ENCODE peak calls at places on chromosomes 4 and X, in six cellular contexts. B, U, Z, P, J and V are unnamed samples. For H3K27me3, the result is how much of the 10 kb centered on the place peaks cover.

GRCh38 chrX:41881166-41881565 is 42.2 kb downstream of the CASK start:
- DNase-seq in B (no peak), U (no peak), Z (no peak), P (no peak), J (no peak), V (no peak)

GRCh38 chr4:156820931-156821330 is 150.7 kb downstream of the PDGFC start:
- DNase-seq in B (no peak), U (no peak), Z (no peak), P (no peak), J (no peak), V (no peak)

GRCh38 chr4:51923343-51923742 is 80.4 kb downstream of the DCUN1D4 start:
- DNase-seq in B (no peak), U (no peak), Z (no peak), P (no peak), J (no peak), V (no peak)

GRCh38 chrX:53556868-53557267 is 122.7 kb upstream of the HSD17B10 start:
- DNase-seq in B (no peak), U (no peak), Z (no peak), P (no peak), J (no peak), V (no peak)

GRCh38 chr4:40702800-40703151 is 47.0 kb upstream of the NSUN7 start:
- DNase-seq in B (no peak), U (no peak), Z (no peak), P (no peak), J (no peak), V (no peak)

GRCh38 chr4:108276690-108277089 is 108.0 kb upstream of the LEF1 start:
- DNase-seq in B (no peak), U (no peak), Z (no peak), P (no peak), J (no peak), V (no peak)

GRCh38 chrX:132375941-132376340 is 112.9 kb downstream of the MBNL3 start:
- DNase-seq in B (peak), U (peak), Z (no peak), P (no peak), J (peak), V (no peak)

GRCh38 chr4:94548571-94548970 is 96.8 kb downstream of the PDLIM5 start:
- DNase-seq in B (peak), U (no peak), Z (peak), P (no peak), J (peak), V (no peak)

GRCh38 chr4:98374643-98375042 is 113.5 kb downstream of the RAP1GDS1 start:
- DNase-seq in B (no peak), U (no peak), Z (no peak), P (no peak), J (no peak), V (no peak)

GRCh38 chrX:13197961-13198761 is 121.7 kb downstream of the ATXN3L start:
- DNase-seq in B (no peak), U (no peak), Z (no peak), P (no peak), J (no peak), V (peak)

GRCh38 chr4:617644-618330 is 7.6 kb upstream of the PDE6B start:
- DNase-seq in B (no peak), U (no peak), Z (no peak), P (no peak), J (no peak), V (peak)

GRCh38 chr4:2837904-2838496 is 5.6 kb upstream of the ADD1 start:
- DNase-seq in B (no peak), U (peak), Z (no peak), P (no peak), J (peak), V (no peak)

GRCh38 chrX:118350715-118351114 is 4.8 kb downstream of the WDR44 start:
- DNase-seq in B (no peak), U (no peak), Z (no peak), P (no peak), J (no peak), V (no peak)

GRCh38 chr4:33068539-33068938 is 2348.4 kb downstream of the PCDH7 start:
- DNase-seq in B (no peak), U (no peak), Z (no peak), P (no peak), J (no peak), V (no peak)

GRCh38 chr4:87896020-87896621 is 63.4 kb downstream of the MEPE start:
- DNase-seq in B (no peak), U (no peak), Z (no peak), P (no peak), J (peak), V (peak)

GRCh38 chr4:106583567-106583966 is 215.0 kb upstream of the GIMD1 start:
- DNase-seq in B (no peak), U (no peak), Z (no peak), P (no peak), J (peak), V (no peak)

GRCh38 chr4:112140536-112140935 is 4.7 kb upstream of the FAM241A start:
- DNase-seq in B (no peak), U (no peak), Z (no peak), P (no peak), J (no peak), V (no peak)

GRCh38 chr4:12636191-12636590 is 847.9 kb downstream of the RAB28 start:
- DNase-seq in B (no peak), U (no peak), Z (no peak), P (no peak), J (no peak), V (no peak)

GRCh38 chr4:42070463-42070862 is 80.1 kb downstream of the SLC30A9 start:
- DNase-seq in B (no peak), U (no peak), Z (no peak), P (no peak), J (no peak), V (no peak)

GRCh38 chr4:102868153-102868781 is 525 bp upstream of the CISD2 start:
- DNase-seq in B (no peak), U (peak), Z (no peak), P (no peak), J (no peak), V (no peak)

GRCh38 chr4:110005461-110006056 is 92.9 kb downstream of the EGF start:
- DNase-seq in B (peak), U (peak), Z (peak), P (no peak), J (peak), V (no peak)

GRCh38 chrX:23792861-23793553 is 10.0 kb downstream of the SAT1 start:
- DNase-seq in B (peak), U (no peak), Z (no peak), P (no peak), J (no peak), V (no peak)

GRCh38 chr4:164601653-164602052 is 152.3 kb upstream of the SMIM31 start:
- DNase-seq in B (no peak), U (no peak), Z (no peak), P (no peak), J (no peak), V (no peak)

GRCh38 chr4:1201851-1202525 is 29.6 kb upstream of the SPON2 start:
- DNase-seq in B (no peak), U (no peak), Z (no peak), P (no peak), J (peak), V (no peak)

GRCh38 chrX:128975716-128976115 is 547.6 kb downstream of the SMARCA1 start:
- DNase-seq in B (peak), U (peak), Z (peak), P (peak), J (peak), V (peak)

GRCh38 chr4:159705334-159705733 is 602.5 kb downstream of the RAPGEF2 start:
- DNase-seq in B (peak), U (no peak), Z (no peak), P (no peak), J (no peak), V (no peak)

GRCh38 chrX:149282909-149283308 is 222.2 kb downstream of the IDS start:
- DNase-seq in B (no peak), U (no peak), Z (no peak), P (no peak), J (no peak), V (no peak)

DNA sequence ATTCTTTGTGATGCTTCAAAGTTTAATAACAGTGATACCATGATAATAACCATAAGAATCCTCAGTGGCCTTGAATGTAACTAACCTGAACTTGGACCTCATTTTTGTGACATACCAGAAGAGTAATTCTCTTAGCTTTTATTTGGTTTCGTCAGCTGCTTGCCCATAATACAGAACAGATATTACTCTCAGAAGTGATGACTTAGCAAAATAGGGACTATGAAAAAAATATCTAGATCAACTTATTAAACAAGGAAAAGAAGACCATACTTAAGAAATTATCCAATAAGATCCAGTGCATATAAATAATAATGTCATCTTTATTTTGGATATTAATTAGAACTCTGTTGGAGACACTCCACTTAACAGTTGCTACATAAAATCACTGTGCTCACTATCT is 236.9 kb upstream of the GPC4 start:
- DNase-seq in B (no peak), U (no peak), Z (no peak), P (no peak), J (no peak), V (no peak)
- H3K27me3 ChIP-seq in B (under half), U (under half), Z (under half), P (under half), J (under half), V (under half)

GRCh38 chrX:154322890-154323289 is 27.3 kb downstream of the TKTL1 start:
- DNase-seq in B (no peak), U (peak), Z (no peak), P (no peak), J (no peak), V (no peak)
- H2AFZ ChIP-seq in B (no peak), U (no peak), Z (no peak), P (no peak), J (no peak), V (no peak)

GRCh38 chr4:186078977-186079697 is 10.2 kb downstream of the TLR3 start:
- DNase-seq in B (peak), U (no peak), Z (no peak), P (no peak), J (no peak), V (peak)
- H3K9ac ChIP-seq in B (no peak), U (no peak), Z (no peak), P (no peak), J (no peak), V (no peak)

GRCh38 chr4:173520921-173521473 is 9.0 kb downstream of the HAND2 start:
- DNase-seq in B (peak), U (no peak), Z (no peak), P (no peak), J (peak), V (no peak)
- H3K27me3 ChIP-seq in B (half or more), U (under half), Z (under half), P (half or more), J (under half), V (half or more)